ENCODE peak calls at places on chromosomes 5 and 9, in seven cellular contexts. One of them, this sample, is unnamed.

GRCh38 chr5:177332031-177332895 is 19.2 kb downstream of the LMAN2 start:
- DNase-seq in OCI-LY7: no peak
- DNase-seq in NCI-H1930: no peak
- DNase-seq in HepG2: no peak
- DNase-seq in cardiac fibroblast: no peak
- DNase-seq in Daoy: no peak
- DNase-seq in mesendoderm: no peak
- DNase-seq in this sample: no peak

GRCh38 chr9:127917603-127918002 is 762 bp upstream of the ST6GALNAC4 start:
- DNase-seq in OCI-LY7: peak; percentile 94
- DNase-seq in NCI-H1930: no peak
- DNase-seq in HepG2: no peak
- DNase-seq in cardiac fibroblast: no peak
- DNase-seq in Daoy: no peak
- DNase-seq in mesendoderm: no peak
- DNase-seq in this sample: no peak

GRCh38 chr9:6680797-6681146 is 35.2 kb upstream of the GLDC start:
- DNase-seq in OCI-LY7: no peak
- DNase-seq in NCI-H1930: peak; percentile 54
- DNase-seq in HepG2: peak; percentile 68
- DNase-seq in cardiac fibroblast: no peak
- DNase-seq in Daoy: peak; percentile 78
- DNase-seq in mesendoderm: no peak
- DNase-seq in this sample: peak; percentile 56

GRCh38 chr9:76725181-76725580 is 39.1 kb upstream of the PCA3 start:
- DNase-seq in OCI-LY7: no peak
- DNase-seq in NCI-H1930: peak; percentile 71
- DNase-seq in HepG2: no peak
- DNase-seq in cardiac fibroblast: no peak
- DNase-seq in Daoy: no peak
- DNase-seq in mesendoderm: no peak
- DNase-seq in this sample: no peak

GRCh38 chr5:68007446-68007845 is 208.1 kb upstream of the PIK3R1 start:
- DNase-seq in OCI-LY7: no peak
- DNase-seq in NCI-H1930: no peak
- DNase-seq in HepG2: peak; percentile 2
- DNase-seq in cardiac fibroblast: peak; percentile 90
- DNase-seq in Daoy: no peak
- DNase-seq in mesendoderm: no peak
- DNase-seq in this sample: no peak

GRCh38 chr5:82151622-82152021 is 126.5 kb downstream of the RPS23 start:
- DNase-seq in OCI-LY7: no peak
- DNase-seq in NCI-H1930: no peak
- DNase-seq in HepG2: no peak
- DNase-seq in cardiac fibroblast: no peak
- DNase-seq in Daoy: no peak
- DNase-seq in mesendoderm: no peak
- DNase-seq in this sample: no peak

GRCh38 chr9:71001780-71002386 is 119.5 kb downstream of the TRPM3 start:
- DNase-seq in OCI-LY7: peak; percentile 35
- DNase-seq in NCI-H1930: peak; percentile 14
- DNase-seq in HepG2: peak; percentile 10
- DNase-seq in cardiac fibroblast: peak; percentile 65
- DNase-seq in Daoy: peak; percentile 49
- DNase-seq in mesendoderm: peak; percentile 69
- DNase-seq in this sample: peak; percentile 16

GRCh38 chr5:36243653-36244052 is 1.9 kb upstream of the NADK2 start:
- DNase-seq in OCI-LY7: no peak
- DNase-seq in NCI-H1930: no peak
- DNase-seq in HepG2: no peak
- DNase-seq in cardiac fibroblast: no peak
- DNase-seq in Daoy: no peak
- DNase-seq in mesendoderm: no peak
- DNase-seq in this sample: no peak

GRCh38 chr9:134040831-134041648 is 15.8 kb downstream of the BRD3OS start:
- DNase-seq in OCI-LY7: no peak
- DNase-seq in NCI-H1930: no peak
- DNase-seq in HepG2: no peak
- DNase-seq in cardiac fibroblast: no peak
- DNase-seq in Daoy: no peak
- DNase-seq in mesendoderm: no peak
- DNase-seq in this sample: no peak

GRCh38 chr9:22124263-22125011 is 115.3 kb upstream of the CDKN2B start:
- DNase-seq in OCI-LY7: no peak
- DNase-seq in NCI-H1930: no peak
- DNase-seq in HepG2: no peak
- DNase-seq in cardiac fibroblast: no peak
- DNase-seq in Daoy: no peak
- DNase-seq in mesendoderm: no peak
- DNase-seq in this sample: no peak

This sample was measured in GM03348.